ENCODE peak calls at places on chromosomes 4 and X, in eight cellular contexts. C is amygdala, F is astrocyte of the spinal cord, Y is mesothelial cell of epicardium, M is kidney tubule cell, V is T-helper 17 cell, U is iris pigment epithelial cell, N is T-helper 2 cell. Z is an unnamed sample.

GRCh38 chr4:94763500-94763899 is 5.7 kb downstream of the BMPR1B start:
- DNase-seq in C (no peak), F (no peak), Y (no peak), M (no peak), V (no peak), U (no peak), N (no peak), Z (no peak)

GRCh38 chr4:926538-926937 is 5.6 kb downstream of the GAK start:
- DNase-seq in C (no peak), F (no peak), Y (peak), M (no peak), V (no peak), U (no peak), N (no peak), Z (no peak)

GRCh38 chr4:4735870-4736269 is 123.6 kb upstream of the MSX1 start:
- DNase-seq in C (no peak), F (peak), Y (peak), M (no peak), V (no peak), U (peak), N (no peak), Z (no peak)

GRCh38 chr4:186118582-186118981 is 14.1 kb downstream of the FAM149A start:
- DNase-seq in C (no peak), F (no peak), Y (no peak), M (no peak), V (no peak), U (no peak), N (no peak), Z (no peak)

GRCh38 chr4:7811536-7812190 is 128.0 kb downstream of the AFAP1 start:
- DNase-seq in C (no peak), F (no peak), Y (no peak), M (peak), V (no peak), U (peak), N (no peak), Z (no peak)

GRCh38 chr4:55329012-55329411 is 17.0 kb upstream of the SRD5A3 start:
- DNase-seq in C (no peak), F (no peak), Y (no peak), M (peak), V (no peak), U (no peak), N (no peak), Z (no peak)

GRCh38 chrX:151977009-151977408 is 2.5 kb upstream of the GABRE start:
- DNase-seq in C (no peak), F (no peak), Y (no peak), M (no peak), V (no peak), U (no peak), N (no peak), Z (no peak)

GRCh38 chr4:8594097-8595038 is 1.8 kb downstream of the CPZ start:
- DNase-seq in C (no peak), F (peak), Y (peak), M (peak), V (no peak), U (peak), N (no peak), Z (no peak)

GRCh38 chr4:76090241-76090691 is 15.8 kb downstream of the ART3 start:
- DNase-seq in C (no peak), F (peak), Y (no peak), M (peak), V (no peak), U (peak), N (no peak), Z (no peak)

GRCh38 chrX:69424161-69424560 is 80.0 kb upstream of the NALF2 start:
- DNase-seq in C (no peak), F (peak), Y (no peak), M (peak), V (no peak), U (peak), N (no peak), Z (no peak)

GRCh38 chr4:108048157-108048556 is 58.5 kb downstream of the HADH start:
- DNase-seq in C (no peak), F (no peak), Y (no peak), M (no peak), V (no peak), U (no peak), N (no peak), Z (no peak)

GRCh38 chr4:172061204-172061603 is 248.0 kb downstream of the GALNTL6 start:
- DNase-seq in C (no peak), F (no peak), Y (no peak), M (no peak), V (no peak), U (no peak), N (no peak), Z (no peak)

GRCh38 chr4:90445380-90445779 is 318.2 kb downstream of the CCSER1 start:
- DNase-seq in C (no peak), F (no peak), Y (no peak), M (no peak), V (no peak), U (peak), N (no peak), Z (no peak)

GRCh38 chr4:130124066-130124465 is 1028.1 kb downstream of the C4orf33 start:
- DNase-seq in C (no peak), F (no peak), Y (no peak), M (no peak), V (no peak), U (no peak), N (no peak), Z (no peak)

GRCh38 chr4:83724488-83725060 is 188.7 kb downstream of the GPAT3 start:
- DNase-seq in C (no peak), F (no peak), Y (no peak), M (no peak), V (no peak), U (no peak), N (no peak), Z (no peak)

GRCh38 chr4:112895785-112896184 is 153.7 kb upstream of the ANK2 start:
- DNase-seq in C (no peak), F (peak), Y (no peak), M (peak), V (no peak), U (peak), N (no peak), Z (no peak)

GRCh38 chrX:351736-352135 is 33.1 kb upstream of the GTPBP6 start:
- DNase-seq in C (no peak), F (no peak), Y (no peak), M (no peak), V (no peak), U (no peak), N (no peak), Z (peak)